ENCODE peak calls at places on chromosomes 13 and 19, in five cellular contexts. P, H, Z, M and J are unnamed samples.

GRCh38 chr13:105073041-105073440 is 1462.4 kb downstream of the EFNB2 start:
- DNase-seq in P (no peak), H (no peak), Z (no peak), M (no peak), J (no peak)

GRCh38 chr13:27806744-27807387 is 14.6 kb downstream of the GSX1 start:
- DNase-seq in P (no peak), H (no peak), Z (no peak), M (no peak), J (no peak)

GRCh38 chr13:111187879-111188643 is 73.0 kb downstream of the ARHGEF7 start:
- DNase-seq in P (no peak), H (peak), Z (no peak), M (no peak), J (no peak)

GRCh38 chr19:33052352-33052972 is 12.2 kb downstream of the RHPN2 start:
- DNase-seq in P (no peak), H (peak), Z (no peak), M (no peak), J (no peak)

GRCh38 chr13:65292488-65292901 is 1937.6 kb downstream of the PCDH9 start:
- DNase-seq in P (no peak), H (peak), Z (no peak), M (no peak), J (no peak)

GRCh38 chr13:74287672-74288169 is 153.5 kb upstream of the KLF12 start:
- DNase-seq in P (peak), H (peak), Z (peak), M (no peak), J (peak)

GRCh38 chr19:39317476-39317875 is 3.2 kb downstream of the LRFN1 start:
- DNase-seq in P (no peak), H (no peak), Z (no peak), M (no peak), J (no peak)

GRCh38 chr19:16814526-16815100 is 14.6 kb upstream of the SIN3B start:
- DNase-seq in P (no peak), H (peak), Z (no peak), M (no peak), J (no peak)

GRCh38 chr13:98504371-98504963 is 72.4 kb downstream of the STK24 start:
- DNase-seq in P (no peak), H (no peak), Z (no peak), M (no peak), J (peak)

GRCh38 chr13:84896128-84896527 is 903.1 kb downstream of the SLITRK6 start:
- DNase-seq in P (no peak), H (peak), Z (no peak), M (no peak), J (no peak)

GRCh38 chr19:11377237-11377636 is 2.8 kb downstream of the SWSAP1 start:
- DNase-seq in P (no peak), H (peak), Z (no peak), M (no peak), J (no peak)

DNA sequence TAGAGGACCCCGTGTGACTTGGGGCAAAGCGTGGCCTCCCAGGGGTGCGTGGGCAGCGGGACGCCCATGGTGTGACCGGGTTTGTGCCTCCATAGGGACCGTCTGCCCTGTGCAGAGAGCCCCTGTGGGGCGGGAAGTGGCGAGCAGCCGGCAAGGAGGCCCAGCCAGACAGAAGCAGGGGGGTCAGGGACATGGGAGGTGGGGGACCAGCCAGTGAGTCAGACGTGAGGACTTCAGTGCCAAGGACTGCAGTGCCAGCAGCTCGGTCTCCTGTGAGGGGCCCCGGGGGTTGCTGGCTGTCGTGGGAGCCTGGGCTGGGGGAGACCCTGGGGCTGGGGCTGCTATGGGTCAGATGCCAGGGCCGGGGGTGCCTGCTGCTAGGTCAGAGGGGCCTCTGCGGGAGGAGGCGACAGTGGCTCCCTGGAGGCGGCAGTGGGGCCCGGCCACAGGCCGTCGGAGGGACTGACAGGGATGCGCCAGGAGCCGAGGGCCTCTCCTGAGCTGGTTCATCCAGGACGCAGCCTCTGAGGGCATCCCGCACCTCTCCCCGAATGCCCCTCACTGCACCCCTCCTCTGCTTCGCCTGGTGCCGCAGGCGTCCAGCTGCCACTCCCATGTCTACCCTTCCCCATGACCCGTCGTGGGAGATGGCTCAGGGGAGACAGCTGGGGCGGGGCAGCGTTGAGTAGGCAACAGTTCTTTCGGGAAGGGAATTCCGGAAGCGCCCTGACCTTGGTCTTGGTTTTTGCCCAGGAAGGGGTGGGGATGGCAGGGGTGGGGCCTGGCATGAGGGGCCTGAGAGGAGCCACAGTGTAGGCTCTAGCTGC is 80.0 kb downstream of the KDM4B start:
- DNase-seq in P (no peak), H (no peak), Z (no peak), M (peak), J (no peak)
- H3K27ac ChIP-seq in P (peak), H (no peak), Z (no peak), M (peak), J (no peak)

DNA sequence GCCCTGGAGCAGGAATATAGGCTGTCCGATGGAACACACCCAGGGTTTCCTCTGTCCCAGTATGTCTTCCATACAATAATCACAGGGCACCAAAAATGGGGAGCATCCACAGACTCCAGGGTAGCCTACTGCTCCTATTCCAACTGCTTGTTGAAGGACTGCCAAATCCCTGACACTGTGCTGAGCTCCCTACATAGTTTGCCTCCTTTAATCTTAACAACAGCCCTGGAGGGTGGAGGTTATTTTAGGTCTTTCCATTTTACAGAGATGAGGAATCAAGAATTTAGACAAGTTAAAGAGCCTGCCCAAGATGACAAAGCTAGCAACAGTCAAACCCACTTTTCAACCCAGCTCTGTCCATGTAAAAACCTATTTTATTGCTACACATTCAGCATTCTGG is 790.4 kb downstream of the DIAPH3 start:
- DNase-seq in P (no peak), H (no peak), Z (no peak), M (no peak), J (no peak)
- H3K27ac ChIP-seq in P (no peak), H (no peak), Z (peak), M (no peak), J (no peak)

GRCh38 chr13:50732712-50733111 is 110.8 kb downstream of the DLEU7 start:
- DNase-seq in P (no peak), H (peak), Z (no peak), M (no peak), J (no peak)

GRCh38 chr13:50729177-50729576 is 114.3 kb downstream of the DLEU7 start:
- DNase-seq in P (no peak), H (no peak), Z (no peak), M (no peak), J (no peak)

GRCh38 chr13:50733392-50733791 is 110.1 kb downstream of the DLEU7 start:
- DNase-seq in P (no peak), H (no peak), Z (no peak), M (no peak), J (no peak)

GRCh38 chr13:50730496-50731171 is 112.9 kb downstream of the DLEU7 start:
- DNase-seq in P (no peak), H (no peak), Z (no peak), M (no peak), J (no peak)

GRCh38 chr13:50731400-50731799 is 112.1 kb downstream of the DLEU7 start:
- DNase-seq in P (no peak), H (peak), Z (no peak), M (no peak), J (no peak)
- H3K27ac ChIP-seq in P (no peak), H (peak), Z (peak), M (no peak), J (peak)

GRCh38 chr13:30142502-30143211 is 164.7 kb downstream of the KATNAL1 start:
- DNase-seq in P (no peak), H (peak), Z (no peak), M (no peak), J (no peak)
- H3K27ac ChIP-seq in P (no peak), H (peak), Z (no peak), M (no peak), J (no peak)

GRCh38 chr13:66301482-66301881 is 928.7 kb downstream of the PCDH9 start:
- DNase-seq in P (no peak), H (no peak), Z (no peak), M (no peak), J (no peak)

DNA sequence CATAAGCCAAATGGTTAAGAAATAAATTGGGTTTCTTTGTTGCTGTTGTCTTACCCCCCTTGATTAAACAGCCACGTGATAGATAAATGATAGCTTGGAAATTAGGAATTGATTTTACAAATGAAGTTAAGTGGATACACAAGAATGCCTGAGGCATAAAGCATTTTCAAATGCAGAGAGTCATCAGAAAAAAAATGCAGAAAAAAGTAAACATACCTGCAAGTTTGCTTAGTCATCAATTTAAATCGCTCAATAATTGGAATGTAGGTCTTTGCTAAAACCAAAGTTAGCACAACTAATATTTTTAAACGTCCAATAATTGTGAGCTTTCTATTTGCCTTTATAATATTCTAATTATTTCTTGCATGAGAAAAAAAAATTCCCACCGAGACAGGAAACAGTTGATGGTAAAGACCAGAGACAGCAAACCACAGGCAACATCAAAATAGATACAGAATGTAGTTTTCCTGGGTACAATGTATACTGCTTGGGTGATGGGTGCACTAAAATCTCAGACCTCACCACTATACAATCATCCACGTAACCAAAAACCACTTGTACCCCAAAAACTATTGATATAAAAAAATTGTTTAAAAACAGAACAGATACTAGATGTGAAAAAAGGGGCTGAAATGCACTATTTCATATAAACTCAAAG is 924.0 kb downstream of the PCDH9 start:
- DNase-seq in P (no peak), H (peak), Z (no peak), M (no peak), J (no peak)
- H3K27ac ChIP-seq in P (no peak), H (no peak), Z (no peak), M (no peak), J (no peak)

GRCh38 chr19:44749994-44750393 is 1.5 kb downstream of the BCL3 start:
- DNase-seq in P (no peak), H (no peak), Z (no peak), M (no peak), J (no peak)
- H3K27ac ChIP-seq in P (peak), H (no peak), Z (peak), M (peak), J (peak)

DNA sequence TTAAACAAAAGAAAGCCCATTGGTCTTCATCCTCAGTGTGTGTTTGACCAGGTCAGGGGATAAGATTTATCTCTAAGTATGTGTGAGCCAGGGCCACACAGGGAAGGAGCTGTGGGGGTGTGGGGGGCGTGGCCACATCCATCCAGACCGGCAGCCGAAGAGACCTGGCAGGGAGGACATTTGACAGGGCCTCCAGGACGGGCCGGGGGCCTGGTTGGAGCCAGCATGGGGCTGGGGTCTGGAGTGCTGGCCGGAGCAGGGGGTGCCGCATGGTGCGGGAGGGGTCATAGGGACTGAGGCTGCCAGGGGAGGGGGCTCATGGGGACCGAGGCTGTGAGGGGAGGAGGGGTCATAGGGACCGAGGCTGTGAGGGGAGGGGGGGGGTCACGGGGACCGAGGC is 20.4 kb upstream of the GNA15 start:
- DNase-seq in P (no peak), H (no peak), Z (no peak), M (no peak), J (no peak)
- H3K27ac ChIP-seq in P (no peak), H (no peak), Z (no peak), M (no peak), J (no peak)

GRCh38 chr19:12800873-12801465 is 631 bp downstream of the PRDX2 start:
- DNase-seq in P (peak), H (no peak), Z (no peak), M (no peak), J (no peak)
- H3K27ac ChIP-seq in P (peak), H (no peak), Z (peak), M (peak), J (peak)

GRCh38 chr19:18964121-18964520 is 23.1 kb upstream of the HOMER3 start:
- DNase-seq in P (no peak), H (no peak), Z (no peak), M (no peak), J (no peak)

GRCh38 chr19:18972301-18972831 is 31.3 kb upstream of the HOMER3 start:
- DNase-seq in P (no peak), H (no peak), Z (no peak), M (no peak), J (no peak)

GRCh38 chr19:18966304-18966703 is 25.3 kb upstream of the HOMER3 start:
- DNase-seq in P (no peak), H (no peak), Z (no peak), M (no peak), J (no peak)

GRCh38 chr19:18969953-18970659 is 29.1 kb upstream of the HOMER3 start:
- DNase-seq in P (no peak), H (peak), Z (no peak), M (no peak), J (no peak)

DNA sequence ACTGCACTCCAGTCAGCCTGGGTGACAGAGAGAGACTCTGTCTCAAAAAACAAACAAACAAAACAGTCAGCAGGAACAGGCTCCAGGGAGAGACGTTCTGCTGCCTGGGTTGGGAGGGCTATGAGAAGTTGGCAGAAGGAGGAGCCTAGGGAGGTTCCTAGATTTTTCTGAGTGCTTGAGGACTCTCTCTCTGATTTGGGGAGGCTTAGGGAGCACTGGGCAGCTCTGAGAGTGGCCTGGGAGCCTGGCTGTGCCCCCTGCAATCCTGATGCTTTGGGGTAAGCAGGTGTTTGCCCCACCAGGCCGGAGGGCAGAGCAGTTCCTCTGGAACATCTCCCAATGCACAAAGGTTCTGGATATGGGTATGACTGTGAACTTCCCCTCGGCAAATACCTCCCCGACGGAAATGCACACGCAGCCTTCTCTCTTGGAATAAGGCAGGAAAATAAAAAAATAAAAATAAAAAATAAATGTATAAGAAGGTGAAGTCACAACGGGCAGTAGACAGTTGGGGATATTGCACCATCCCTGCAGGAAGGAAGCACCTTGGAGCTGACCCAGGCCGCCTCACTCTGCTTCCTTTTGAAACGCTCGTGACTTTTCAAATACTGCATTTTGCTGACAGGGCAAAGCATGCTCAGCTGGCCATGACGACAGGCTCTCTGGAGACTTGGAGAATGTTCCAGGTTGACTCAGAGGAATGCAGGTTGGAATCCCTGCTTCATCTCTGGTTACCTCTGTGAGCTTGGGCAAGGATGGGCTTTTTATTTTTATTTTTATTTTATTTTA is 26.5 kb upstream of the HOMER3 start:
- DNase-seq in P (peak), H (peak), Z (peak), M (no peak), J (peak)
- H3K27ac ChIP-seq in P (peak), H (no peak), Z (peak), M (peak), J (peak)

GRCh38 chr19:13095393-13095784 is 7.3 kb downstream of the LYL1 start:
- DNase-seq in P (peak), H (no peak), Z (no peak), M (no peak), J (no peak)

GRCh38 chr19:13094771-13095392 is 7.8 kb downstream of the LYL1 start:
- DNase-seq in P (peak), H (no peak), Z (no peak), M (no peak), J (no peak)

GRCh38 chr19:13097331-13098258 is 5.1 kb downstream of the LYL1 start:
- DNase-seq in P (peak), H (no peak), Z (no peak), M (no peak), J (peak)

GRCh38 chr19:13096968-13097330 is 5.7 kb downstream of the LYL1 start:
- DNase-seq in P (no peak), H (no peak), Z (no peak), M (no peak), J (no peak)

GRCh38 chr19:13095934-13096890 is 6.4 kb downstream of the LYL1 start:
- DNase-seq in P (peak), H (no peak), Z (no peak), M (no peak), J (no peak)
- H3K27ac ChIP-seq in P (peak), H (no peak), Z (peak), M (peak), J (peak)